ENCODE peak calls at places on chromosomes 16 and 17, in seven cellular contexts. J is prostate gland, R is upper lobe of right lung, B is RWPE1, V is neural progenitor cell, I is AG04450, F is foreskin keratinocyte. S is an unnamed sample.
A peak's percentile ranks its signal among the peaks of the same experiment; 100 is the strongest.

GRCh38 chr16:75402821-75403475 is 30.4 kb downstream of the CFDP1 start:
- DNase-seq in J (no peak), R (no peak), B (no peak), V (peak; percentile 16), I (no peak), F (no peak), S (peak; percentile 10)

GRCh38 chr16:72926671-72927070 is 121.3 kb downstream of the ZFHX3 start:
- DNase-seq in J (no peak), R (no peak), B (no peak), V (no peak), I (no peak), F (no peak), S (no peak)

GRCh38 chr16:68247400-68247799 is 2.2 kb downstream of the PLA2G15 start:
- DNase-seq in J (no peak), R (no peak), B (no peak), V (no peak), I (no peak), F (no peak), S (no peak)

GRCh38 chr16:12010388-12011251 is 34.1 kb downstream of the SNX29 start:
- DNase-seq in J (no peak), R (no peak), B (no peak), V (no peak), I (no peak), F (no peak), S (no peak)

GRCh38 chr17:76090517-76091135 is 11.6 kb downstream of the ZACN start:
- DNase-seq in J (no peak), R (no peak), B (no peak), V (no peak), I (no peak), F (no peak), S (no peak)

GRCh38 chr16:79673635-79674034 is 73.1 kb upstream of the MAF start:
- DNase-seq in J (no peak), R (no peak), B (no peak), V (no peak), I (no peak), F (no peak), S (no peak)

GRCh38 chr17:50015146-50015545 is 20.1 kb upstream of the DLX3 start:
- DNase-seq in J (no peak), R (no peak), B (no peak), V (no peak), I (no peak), F (no peak), S (no peak)

GRCh38 chr17:18237461-18237860 is 12.0 kb downstream of the LLGL1 start:
- DNase-seq in J (no peak), R (no peak), B (no peak), V (no peak), I (no peak), F (no peak), S (no peak)

GRCh38 chr16:73196670-73197069 is 148.7 kb upstream of the ZFHX3 start:
- DNase-seq in J (peak; percentile 73), R (peak; percentile 71), B (peak; percentile 69), V (peak; percentile 85), I (no peak), F (peak; percentile 51), S (peak; percentile 54)

GRCh38 chr17:58565389-58566311 is 51.2 kb upstream of the MTMR4 start:
- DNase-seq in J (no peak), R (no peak), B (peak; percentile 22), V (no peak), I (no peak), F (peak; percentile 76), S (no peak)

GRCh38 chr17:7440113-7440822 is 956 bp downstream of the FGF11 start:
- DNase-seq in J (peak; percentile 44), R (peak; percentile 81), B (no peak), V (peak; percentile 73), I (no peak), F (no peak), S (no peak)

GRCh38 chr17:37790153-37790552 is 45.3 kb upstream of the HNF1B start:
- DNase-seq in J (no peak), R (no peak), B (no peak), V (no peak), I (no peak), F (no peak), S (no peak)

GRCh38 chr16:1323296-1324239 is 9.9 kb upstream of the BAIAP3 start:
- DNase-seq in J (peak; percentile 35), R (no peak), B (no peak), V (no peak), I (no peak), F (no peak), S (no peak)

GRCh38 chr17:45848405-45848804 is 3.7 kb downstream of the SPPL2C start:
- DNase-seq in J (no peak), R (no peak), B (no peak), V (no peak), I (no peak), F (no peak), S (no peak)

GRCh38 chr16:88596477-88596876 is 26.3 kb downstream of the ZC3H18 start:
- DNase-seq in J (no peak), R (no peak), B (no peak), V (no peak), I (no peak), F (no peak), S (no peak)

GRCh38 chr16:11085025-11085485 is 140.7 kb downstream of the CLEC16A start:
- DNase-seq in J (no peak), R (no peak), B (no peak), V (peak; percentile 32), I (no peak), F (no peak), S (no peak)

GRCh38 chr17:71024172-71024571 is 854.8 kb downstream of the KCNJ2 start:
- DNase-seq in J (no peak), R (no peak), B (no peak), V (no peak), I (no peak), F (no peak), S (no peak)

GRCh38 chr16:57741660-57742191 is 6.2 kb downstream of the KATNB1 start:
- DNase-seq in J (no peak), R (no peak), B (no peak), V (no peak), I (no peak), F (no peak), S (no peak)

GRCh38 chr17:39777534-39778365 is 40.0 kb downstream of the GRB7 start:
- DNase-seq in J (no peak), R (no peak), B (no peak), V (no peak), I (no peak), F (no peak), S (no peak)
- H3K27ac ChIP-seq in J (no peak overlapping the region), R (peak overlapping the region; percentile 33), B (no peak overlapping the region), V (no peak overlapping the region), I (no peak overlapping the region), F (no peak overlapping the region), S (no peak overlapping the region)

GRCh38 chr17:35094902-35095301 is 24.8 kb downstream of the RAD51D start:
- DNase-seq in J (no peak), R (no peak), B (peak; percentile 66), V (no peak), I (peak; percentile 60), F (peak; percentile 91), S (peak; percentile 89)
- H3K27ac ChIP-seq in J (no peak overlapping the region), R (no peak overlapping the region), B (peak overlapping the region; percentile 45), V (no peak overlapping the region), I (peak overlapping the region; percentile 47), F (peak overlapping the region; percentile 7), S (peak overlapping the region; percentile 51)

DNA sequence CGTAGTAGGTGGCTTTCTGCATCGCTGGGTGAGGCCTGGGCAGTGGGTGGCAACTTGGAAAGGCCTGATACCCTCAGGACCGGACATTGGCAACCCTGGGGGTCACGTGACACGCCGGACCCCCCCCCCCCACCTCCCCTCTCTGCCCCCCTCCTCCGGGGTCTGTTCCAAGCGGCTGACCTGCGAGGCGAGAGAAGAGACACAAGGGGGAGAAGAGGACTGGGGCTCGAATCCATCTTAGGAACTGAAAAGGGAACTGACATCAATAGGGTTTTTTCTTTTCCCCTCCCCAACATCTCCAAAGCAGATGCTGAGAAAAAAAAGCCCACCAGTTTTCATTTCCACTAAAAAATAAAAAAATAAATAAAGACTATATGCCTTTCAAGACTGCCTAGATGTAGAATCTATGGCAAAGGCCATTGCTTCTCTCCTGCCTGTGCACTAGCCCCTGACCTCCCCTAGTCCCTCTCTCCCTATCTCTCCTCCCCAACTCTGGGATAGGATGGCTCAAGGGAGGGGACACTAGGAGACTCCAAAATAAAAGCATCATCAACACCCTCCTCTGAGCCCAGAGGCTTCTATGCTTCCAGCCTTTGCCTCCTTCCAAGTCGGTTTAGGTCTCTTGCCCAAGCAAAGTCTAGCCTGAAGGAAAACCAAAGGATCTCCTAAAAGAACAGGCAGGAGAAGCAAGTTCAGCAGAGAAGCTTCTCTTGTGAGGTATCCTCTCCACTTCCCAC is 7.7 kb upstream of the HOXB2 start:
- DNase-seq in J (no peak), R (no peak), B (no peak), V (peak; percentile 36), I (no peak), F (no peak), S (no peak)
- H3K27ac ChIP-seq in J (no peak overlapping the region), R (peak overlapping the region; percentile 55), B (no peak overlapping the region), V (no peak overlapping the region), I (peak overlapping the region; percentile 89), F (no peak overlapping the region), S (no peak overlapping the region)

DNA sequence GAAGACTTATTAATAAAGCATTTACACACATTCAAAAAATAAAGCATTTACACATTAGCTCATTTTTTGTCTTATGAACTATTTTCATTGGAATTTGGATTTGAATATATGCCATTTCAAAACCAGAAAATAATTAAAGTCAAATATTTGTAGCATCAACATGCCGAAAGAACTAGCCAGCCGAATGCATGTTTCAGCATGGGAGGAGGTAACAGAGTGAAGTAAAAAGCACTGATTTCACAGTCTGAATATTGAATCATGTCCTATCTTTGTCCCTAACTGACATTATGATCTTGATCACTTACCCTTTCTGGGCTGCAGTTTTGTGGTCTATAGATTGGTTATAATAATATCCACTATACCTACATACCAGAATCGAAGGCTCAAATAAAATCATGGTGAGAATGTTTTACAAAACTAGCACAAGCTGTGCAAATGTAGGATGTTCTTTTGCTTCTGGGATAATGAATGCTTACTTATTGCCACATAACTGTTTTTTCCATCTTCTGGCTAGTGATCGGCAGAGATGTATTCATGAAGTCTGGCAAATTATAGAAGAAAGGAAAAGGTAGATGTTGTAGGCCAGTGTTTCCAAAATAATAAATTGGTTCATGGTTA is 84.7 kb downstream of the TUBD1 start:
- DNase-seq in J (no peak), R (no peak), B (no peak), V (no peak), I (no peak), F (no peak), S (no peak)
- H3K27ac ChIP-seq in J (no peak overlapping the region), R (peak overlapping the region; percentile 31), B (no peak overlapping the region), V (no peak overlapping the region), I (no peak overlapping the region), F (no peak overlapping the region), S (no peak overlapping the region)

S was measured in HCT116.